ENCODE peak calls at places on chromosome 1, in ten cellular contexts. J, C, A, M, Z, H, U, I, G and R are unnamed samples.

GRCh38 chr1:169892819-169893644 is 664 bp downstream of the SCYL3 start:
- DNase-seq in U (peak), Z (peak), J (peak), H (peak), M (no peak), C (no peak), I (peak), G (peak), A (no peak), R (peak)

GRCh38 chr1:221397141-221397540 is 344.7 kb downstream of the DUSP10 start:
- DNase-seq in C (no peak), A (no peak), H (no peak), G (no peak), M (no peak), Z (no peak), U (no peak), I (no peak), J (no peak), R (peak)

GRCh38 chr1:1033009-1033587 is 13.2 kb downstream of the AGRN start:
- DNase-seq in M (no peak), G (peak), Z (peak), J (peak), H (peak), A (peak), U (peak), C (peak), I (peak), R (peak)

GRCh38 chr1:20216574-20216973 is 30.3 kb upstream of the PLA2G2C start:
- DNase-seq in A (no peak), I (peak), U (peak), Z (peak), C (no peak), G (no peak), J (peak), H (peak), M (no peak), R (peak)

GRCh38 chr1:226381226-226381998 is 26.5 kb downstream of the PARP1 start:
- DNase-seq in U (no peak), M (no peak), A (no peak), Z (no peak), H (no peak), I (no peak), C (no peak), J (no peak), G (no peak), R (no peak)

GRCh38 chr1:241485554-241485992 is 34.0 kb downstream of the FH start:
- DNase-seq in I (peak), J (peak), A (no peak), M (no peak), U (peak), C (no peak), H (peak), Z (peak), G (no peak), R (peak)

GRCh38 chr1:160124709-160125478 is 9.3 kb downstream of the ATP1A2 start:
- DNase-seq in M (no peak), Z (peak), G (peak), A (peak), C (no peak), H (no peak), I (peak), U (no peak), J (peak), R (peak)

GRCh38 chr1:154941332-154941995 is 4.9 kb upstream of the PMVK start:
- DNase-seq in I (no peak), M (no peak), H (no peak), Z (no peak), G (peak), U (no peak), J (peak), A (no peak), C (no peak), R (no peak)

GRCh38 chr1:84918706-84919105 is 25.7 kb upstream of the LPAR3 start:
- DNase-seq in M (no peak), H (no peak), A (no peak), G (no peak), C (no peak), Z (no peak), U (no peak), J (no peak), I (no peak), R (no peak)

GRCh38 chr1:159922499-159923202 is 2.7 kb downstream of the TAGLN2 start:
- DNase-seq in Z (peak), G (peak), I (peak), M (no peak), J (peak), A (no peak), U (no peak), C (no peak), H (no peak), R (no peak)

GRCh38 chr1:230495891-230496385 is 69.8 kb upstream of the PGBD5 start:
- DNase-seq in H (peak), J (no peak), I (no peak), M (no peak), Z (peak), U (no peak), A (no peak), C (no peak), G (peak), R (no peak)
- H3K4me3 ChIP-seq in H (peak), J (no peak), I (no peak), M (no peak), Z (no peak), U (no peak), A (no peak), C (no peak), G (no peak), R (no peak)

GRCh38 chr1:92310185-92310597 is 11.3 kb downstream of the RPAP2 start:
- DNase-seq in I (peak), A (no peak), Z (peak), U (peak), G (no peak), C (no peak), M (no peak), H (peak), J (peak), R (peak)
- TF ChIP-seq CTCF in I (peak), A (peak), Z (peak), U (peak), G (no peak), C (peak), M (peak), H (peak), J (peak), R (peak)

DNA sequence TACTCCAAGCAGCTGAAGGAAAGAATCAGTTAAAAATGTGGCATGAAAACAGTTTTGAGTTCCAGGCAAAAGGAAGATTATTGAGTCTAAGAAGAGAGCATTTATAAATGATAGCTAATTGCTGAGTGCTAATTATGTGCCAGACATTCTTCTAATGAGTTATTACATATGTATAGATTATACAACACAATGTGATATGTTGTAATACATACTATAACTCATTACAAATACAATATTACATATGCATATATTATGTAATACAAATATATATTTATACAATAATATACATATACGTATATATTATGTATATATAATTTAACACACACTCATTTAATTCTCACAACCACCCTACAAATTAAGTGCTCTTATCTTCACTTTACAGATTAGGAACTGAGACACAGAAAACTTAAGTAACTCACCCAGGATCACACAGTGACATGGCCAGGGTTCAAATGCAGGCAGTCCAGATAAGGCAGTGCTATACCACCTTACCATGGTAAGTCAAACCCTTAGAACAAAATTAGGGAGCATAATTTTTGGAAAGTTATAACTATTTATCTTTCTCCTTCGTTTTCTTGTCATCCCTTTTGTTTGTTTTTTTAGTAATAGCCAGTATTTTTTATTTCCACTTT is 4.0 kb downstream of the SORT1 start:
- DNase-seq in C (no peak), G (no peak), A (no peak), M (no peak), H (no peak), Z (no peak), I (no peak), J (no peak), U (no peak), R (no peak)
- H3K4me3 ChIP-seq in C (peak), G (no peak), A (no peak), M (peak), H (no peak), Z (no peak), I (no peak), J (no peak), U (no peak), R (no peak)

GRCh38 chr1:80056179-80056578 is 1049.6 kb upstream of the ADGRL4 start:
- DNase-seq in I (no peak), J (no peak), C (no peak), H (no peak), M (no peak), A (no peak), Z (no peak), G (no peak), U (no peak), R (peak)

GRCh38 chr1:80064524-80064923 is 1058.0 kb upstream of the ADGRL4 start:
- DNase-seq in J (peak), A (no peak), I (no peak), C (no peak), H (no peak), U (no peak), M (no peak), Z (peak), G (no peak), R (peak)

GRCh38 chr1:80054129-80054528 is 1047.6 kb upstream of the ADGRL4 start:
- DNase-seq in U (peak), A (peak), G (peak), I (peak), J (peak), H (no peak), Z (peak), C (no peak), M (no peak), R (peak)

DNA sequence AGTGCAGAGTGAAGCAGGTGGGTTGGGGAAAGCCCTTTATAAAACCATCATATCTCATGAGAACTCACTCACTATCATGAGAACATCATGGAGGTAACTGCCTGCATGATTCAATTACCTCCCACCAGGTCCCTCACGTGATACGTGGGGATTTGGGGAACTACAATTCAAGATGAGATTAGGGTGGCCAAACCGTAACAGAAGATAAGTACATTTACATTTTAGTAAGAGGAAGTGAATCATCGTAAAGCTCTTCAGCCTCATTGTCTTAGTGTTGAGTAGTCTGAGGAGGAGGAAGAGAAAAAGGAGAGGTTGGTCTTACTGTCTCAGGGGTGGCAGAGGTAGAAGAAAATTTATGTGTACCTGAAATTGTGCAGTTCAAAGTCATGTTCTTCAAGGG is 1053.4 kb upstream of the ADGRL4 start:
- DNase-seq in C (no peak), H (no peak), U (peak), G (no peak), J (no peak), M (no peak), Z (peak), A (no peak), I (no peak), R (peak)
- TF ChIP-seq CTCF in C (no peak), H (no peak), U (no peak), G (no peak), J (no peak), M (no peak), Z (no peak), A (no peak), I (no peak), R (no peak)

GRCh38 chr1:68788762-68789161 is 291.9 kb upstream of the DEPDC1 start:
- DNase-seq in H (peak), C (no peak), M (no peak), G (no peak), I (no peak), A (no peak), U (no peak), Z (no peak), J (no peak), R (no peak)
- H3K4me3 ChIP-seq in H (no peak), C (no peak), M (no peak), G (no peak), I (no peak), A (no peak), U (no peak), Z (no peak), J (no peak), R (no peak)

GRCh38 chr1:25109527-25109926 is 122.8 kb downstream of the SYF2 start:
- DNase-seq in A (no peak), C (no peak), H (peak), J (no peak), Z (no peak), U (no peak), G (no peak), I (no peak), M (no peak), R (no peak)
- TF ChIP-seq CTCF in A (no peak), C (no peak), H (no peak), J (no peak), Z (no peak), U (no peak), G (no peak), I (no peak), M (no peak), R (no peak)

GRCh38 chr1:44048816-44049215 is 17.6 kb upstream of the SLC6A9 start:
- DNase-seq in J (peak), A (no peak), C (no peak), Z (peak), H (no peak), U (no peak), I (peak), M (no peak), G (no peak), R (peak)
- H3K4me3 ChIP-seq in J (peak), A (no peak), C (no peak), Z (peak), H (no peak), U (no peak), I (no peak), M (peak), G (no peak), R (no peak)